ENCODE peak calls at places on chromosomes 1 and 21, in six cellular contexts. Y, H, N, R, V and K are unnamed samples.

GRCh38 chr1:12528021-12528852 is 89.8 kb downstream of the DHRS3 start:
- DNase-seq in H (peak; percentile 89), Y (peak; percentile 74), N (no peak), V (no peak), R (peak; percentile 12), K (peak; percentile 86)

GRCh38 chr1:186535388-186536133 is 74.6 kb upstream of the PDC start:
- DNase-seq in Y (no peak), N (no peak), V (no peak), H (peak; percentile 92), R (peak; percentile 57), K (peak; percentile 76)

GRCh38 chr1:84462118-84462517 is 16.9 kb upstream of the RPF1 start:
- DNase-seq in V (no peak), H (no peak), N (no peak), R (no peak), Y (no peak), K (peak; percentile 35)

GRCh38 chr1:21641967-21642366 is 27.2 kb downstream of the RAP1GAP start:
- DNase-seq in H (no peak), V (no peak), N (no peak), Y (no peak), R (peak; percentile 58), K (no peak)

GRCh38 chr1:17195731-17196130 is 9.2 kb upstream of the PADI1 start:
- DNase-seq in H (no peak), R (no peak), N (no peak), V (no peak), Y (no peak), K (no peak)

GRCh38 chr1:41418868-41419583 is 57.8 kb downstream of the FOXO6 start:
- DNase-seq in V (no peak), N (peak; percentile 22), H (peak; percentile 96), Y (peak; percentile 95), R (peak; percentile 79), K (no peak)

GRCh38 chr21:45993210-45994085 is 11.9 kb downstream of the COL6A1 start:
- DNase-seq in Y (peak; percentile 85), N (peak; percentile 12), R (no peak), V (no peak), H (no peak), K (no peak)

GRCh38 chr21:42012763-42013329 is 2.7 kb upstream of the ZBTB21 start:
- DNase-seq in V (no peak), R (no peak), N (no peak), H (peak; percentile 27), Y (peak; percentile 45), K (no peak)

GRCh38 chr21:35204850-35205564 is 155.9 kb upstream of the RUNX1 start:
- DNase-seq in Y (peak; percentile 85), R (no peak), V (no peak), H (no peak), N (no peak), K (peak; percentile 78)

GRCh38 chr1:8661185-8662110 is 156.0 kb downstream of the RERE start:
- DNase-seq in N (no peak), R (peak; percentile 95), H (peak; percentile 96), Y (no peak), V (no peak), K (no peak)